ENCODE peak calls at places on chromosomes 7 and 10, in seven cellular contexts. Y is retinal pigment epithelial cell, T is transverse colon, F is sigmoid colon, G is coronary artery, I is uterus, X is tibial nerve. L is an unnamed sample.

GRCh38 chr10:74406006-74406405 is 255.0 kb downstream of the ADK start:
- DNase-seq in Y (no peak), X (no peak), G (no peak), T (no peak), I (no peak), F (no peak), L (no peak)

GRCh38 chr10:34031410-34031809 is 696.9 kb upstream of the NRP1 start:
- DNase-seq in X (peak; percentile 50), F (peak; percentile 87), Y (no peak), G (peak; percentile 74), I (peak; percentile 50), T (peak; percentile 12), L (no peak)

GRCh38 chr10:58651040-58651439 is 138.4 kb downstream of the BICC1 start:
- DNase-seq in I (no peak), T (no peak), G (no peak), F (no peak), Y (no peak), X (peak; percentile 15), L (no peak)

GRCh38 chr7:1961776-1962276 is 270.9 kb downstream of the MAD1L1 start:
- DNase-seq in T (no peak), X (no peak), I (no peak), Y (no peak), G (no peak), F (no peak), L (no peak)

GRCh38 chr7:84547326-84547725 is 352.7 kb upstream of the SEMA3A start:
- DNase-seq in G (no peak), I (no peak), Y (no peak), F (no peak), X (no peak), T (no peak), L (no peak)

GRCh38 chr10:131311661-131312260 is at the start of gene TCERG1L:
- DNase-seq in G (no peak), T (no peak), I (no peak), Y (no peak), X (no peak), F (no peak), L (no peak)

GRCh38 chr10:48496831-48497792 is 107.8 kb downstream of the ARHGAP22 start:
- DNase-seq in G (peak; percentile 74), Y (peak; percentile 17), F (no peak), T (no peak), I (no peak), X (no peak), L (no peak)

GRCh38 chr10:94462130-94462529 is 59.8 kb downstream of the TBC1D12 start:
- DNase-seq in Y (no peak), F (no peak), T (no peak), X (no peak), I (no peak), G (no peak), L (no peak)

GRCh38 chr7:48680996-48681395 is 243.4 kb upstream of the CDC14C start:
- DNase-seq in X (no peak), Y (peak; percentile 45), T (no peak), G (no peak), I (no peak), F (no peak), L (no peak)

GRCh38 chr7:42691030-42691639 is 220.7 kb downstream of the C7orf25 start:
- DNase-seq in Y (peak; percentile 8), I (no peak), G (no peak), X (no peak), F (no peak), T (peak; percentile 12), L (no peak)

DNA sequence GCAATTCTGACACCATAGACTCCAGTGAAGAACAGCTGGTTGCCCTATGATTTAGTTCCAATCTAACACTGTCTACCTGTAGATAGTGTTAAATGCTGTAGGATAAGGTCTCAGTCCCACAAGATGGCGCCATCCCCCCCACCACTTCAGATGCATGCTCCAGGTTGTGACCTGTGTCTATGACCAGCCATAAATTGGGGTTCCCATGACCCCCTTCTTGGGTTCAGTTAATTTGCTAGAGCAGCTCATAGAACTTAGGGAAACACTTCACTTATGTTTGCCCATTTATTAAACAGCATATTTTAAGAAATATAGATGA is 13.1 kb downstream of the CCSER2 start:
- DNase-seq in G (no peak), T (no peak), F (no peak), I (no peak), X (no peak), Y (no peak), L (no peak)
- TF ChIP-seq CTCF in G (no peak), T (no peak), F (no peak), I (no peak), X (no peak), Y (no peak), L (peak; percentile 15)

DNA sequence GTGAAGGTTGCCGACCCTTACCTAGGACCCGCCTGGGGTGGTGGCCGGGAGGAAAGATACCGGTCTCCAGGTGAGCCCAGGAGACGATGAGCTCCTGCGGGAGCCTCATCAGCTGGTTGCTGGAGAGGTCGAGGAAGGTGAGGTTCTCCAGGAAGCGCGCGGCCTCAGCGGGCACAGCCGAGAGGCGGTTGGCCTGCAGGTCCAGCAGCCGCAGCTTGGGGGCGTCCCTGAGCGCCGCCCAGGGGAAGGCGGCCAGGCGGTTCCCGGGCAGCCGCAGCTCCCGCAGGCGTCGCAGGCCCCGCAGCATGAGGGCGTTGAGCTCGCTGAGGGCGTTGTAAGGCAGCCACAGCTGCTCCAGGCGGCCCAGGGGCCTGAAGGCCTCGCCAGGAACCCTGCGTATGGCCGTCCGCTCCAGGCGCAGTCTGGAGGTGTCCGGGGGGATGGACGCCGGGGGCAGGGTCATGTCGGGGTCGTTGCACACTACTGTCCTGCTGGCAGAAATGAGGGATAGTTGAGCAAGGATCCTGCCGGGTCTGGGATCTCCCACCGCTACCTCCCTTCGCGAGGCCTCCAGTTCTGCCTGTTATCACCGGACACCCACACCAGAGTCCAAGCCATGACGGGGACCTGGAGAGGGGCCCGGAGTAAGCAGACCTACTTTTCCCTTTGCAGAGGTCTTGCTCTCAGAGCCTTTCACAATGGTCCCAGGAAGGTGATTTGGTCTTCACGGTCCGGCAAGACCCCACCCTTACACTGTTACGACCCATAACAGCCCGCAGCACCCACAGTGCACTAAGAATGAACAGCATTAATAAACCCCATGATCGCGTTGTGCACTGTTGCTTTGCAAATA is 3.9 kb downstream of the LRIT1 start:
- DNase-seq in Y (no peak), T (no peak), X (no peak), F (no peak), G (peak; percentile 46), I (no peak), L (no peak)
- TF ChIP-seq CTCF in Y (no peak), T (no peak), X (no peak), F (no peak), G (no peak), I (no peak), L (peak; percentile 11)

GRCh38 chr10:44935201-44935960 is 24.2 kb upstream of the RASSF4 start:
- DNase-seq in X (peak; percentile 72), G (peak; percentile 81), F (peak; percentile 79), Y (peak; percentile 92), T (no peak), I (no peak), L (no peak)
- TF ChIP-seq CTCF in X (no peak), G (no peak), F (no peak), Y (peak; percentile 5), T (no peak), I (no peak), L (no peak)

GRCh38 chr10:78518224-78518623 is 484.6 kb downstream of the RPS24 start:
- DNase-seq in T (no peak), Y (no peak), F (no peak), G (no peak), I (no peak), X (no peak), L (no peak)

GRCh38 chr10:78523453-78523852 is 489.8 kb downstream of the RPS24 start:
- DNase-seq in I (no peak), G (no peak), X (no peak), T (no peak), F (no peak), Y (no peak), L (no peak)

GRCh38 chr10:78524941-78525340 is 491.3 kb downstream of the RPS24 start:
- DNase-seq in X (no peak), I (no peak), F (no peak), Y (no peak), T (no peak), G (peak; percentile 66), L (no peak)

GRCh38 chr10:78524342-78524741 is 490.7 kb downstream of the RPS24 start:
- DNase-seq in I (no peak), X (no peak), Y (no peak), F (no peak), T (no peak), G (peak; percentile 54), L (no peak)

DNA sequence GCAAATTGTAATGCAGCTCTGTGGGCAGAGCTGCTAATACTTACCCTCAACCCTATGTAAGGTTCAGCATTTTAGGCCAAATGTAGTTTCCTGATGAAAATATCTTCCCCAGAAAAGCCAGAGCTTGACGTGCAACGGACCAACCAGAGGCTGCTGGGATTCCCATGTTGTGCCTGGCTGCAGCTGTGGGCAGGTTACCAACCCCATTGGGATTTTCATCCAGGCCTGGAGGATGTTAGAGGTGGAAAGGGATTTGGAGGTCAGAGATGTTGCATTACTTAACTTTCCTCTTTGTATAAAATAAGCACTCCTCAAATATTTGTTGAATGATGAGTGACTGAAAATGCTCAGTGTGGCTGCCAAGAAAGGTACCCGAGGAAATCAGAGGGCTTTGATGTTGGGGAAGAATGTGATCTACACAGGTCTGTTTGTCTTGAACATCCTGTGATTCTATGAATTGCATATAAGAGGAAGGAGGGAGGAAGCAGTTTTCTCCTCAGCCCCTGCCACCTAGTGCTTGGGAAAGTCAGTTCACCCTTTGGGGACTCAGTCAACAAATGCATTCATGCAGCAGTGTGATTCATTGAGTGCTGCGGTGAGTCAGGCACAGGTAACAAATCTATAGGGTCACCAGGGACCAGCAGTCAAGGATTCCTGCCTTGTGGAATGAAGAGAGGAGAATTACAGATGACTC is 487.2 kb downstream of the RPS24 start:
- DNase-seq in X (no peak), G (peak; percentile 26), T (no peak), Y (peak; percentile 26), F (no peak), I (no peak), L (no peak)
- TF ChIP-seq CTCF in X (no peak), G (no peak), T (no peak), Y (peak; percentile 66), F (no peak), I (peak; percentile 34), L (no peak)

GRCh38 chr7:125382401-125382800 is 452.8 kb upstream of the POT1 start:
- DNase-seq in Y (no peak), I (no peak), G (no peak), X (no peak), T (no peak), F (no peak), L (no peak)

GRCh38 chr7:125386211-125386610 is 456.6 kb upstream of the POT1 start:
- DNase-seq in X (no peak), Y (no peak), F (no peak), T (no peak), G (no peak), I (no peak), L (no peak)

DNA sequence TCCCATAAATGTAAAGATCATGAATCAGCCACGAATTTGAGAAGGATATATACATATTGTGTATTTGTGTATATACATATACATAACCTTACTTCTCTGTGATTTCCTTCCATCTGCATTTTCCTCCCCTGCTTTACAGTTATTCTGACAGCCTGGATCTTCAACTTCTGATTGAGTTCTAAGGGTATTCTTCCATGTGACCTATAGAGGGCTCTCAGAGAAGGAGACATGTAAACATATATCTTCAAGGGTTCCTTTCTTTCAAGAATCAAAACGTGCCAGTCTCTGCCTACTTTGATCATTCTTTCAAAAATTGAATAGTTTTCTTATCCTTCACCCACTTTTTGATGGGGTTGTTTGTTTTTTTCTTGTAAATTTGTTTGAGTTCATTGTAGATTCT is 453.7 kb upstream of the POT1 start:
- DNase-seq in T (no peak), X (no peak), G (no peak), Y (no peak), F (no peak), I (no peak), L (no peak)
- TF ChIP-seq CTCF in T (no peak), X (no peak), G (no peak), Y (no peak), F (no peak), I (no peak), L (no peak)

GRCh38 chr7:39948932-39949928 is 826 bp upstream of the CDK13 start:
- DNase-seq in F (peak; percentile 99), I (peak; percentile 99), T (peak; percentile 98), Y (peak; percentile 99), G (peak; percentile 99), X (peak; percentile 96), L (peak; percentile 99)
- TF ChIP-seq CTCF in F (no peak), I (peak; percentile 1), T (no peak), Y (no peak), G (no peak), X (no peak), L (no peak)

L was measured in CD14-positive monocyte.